ENCODE peak calls at places on chromosomes 13 and 19, in eight cellular contexts. One of them, this sample, is unnamed.
A peak's percentile ranks its signal among the peaks of the same experiment; 100 is the strongest.

GRCh38 chr13:111881700-111882099 is 185.2 kb upstream of the SOX1 start:
- DNase-seq in ureter: no peak
- DNase-seq in cardiac muscle cell: no peak
- DNase-seq in left ventricle myocardium inferior: no peak
- DNase-seq in EH: no peak
- DNase-seq in fibroblast of pulmonary artery: no peak
- DNase-seq in activated T-helper 2 cell treated with anti-CD3 and anti-CD28 coated beads, Interferon-gamma antibody, Interleukin-2, Interleukin-4, amounts not matched to agents 10 μg/mL and 5 μg/mL and 100 μg/mL, durations not matched to agents 14 hours and 24 hours and 36 hours: no peak
- DNase-seq in endothelial cell: no peak
- DNase-seq in this sample: no peak

GRCh38 chr19:55340144-55340783 is 588 bp downstream of the KMT5C start:
- DNase-seq in cardiac muscle cell: no peak
- DNase-seq in left ventricle myocardium inferior: no peak
- DNase-seq in ureter: no peak
- DNase-seq in endothelial cell: no peak
- DNase-seq in activated T-helper 2 cell treated with anti-CD3 and anti-CD28 coated beads, Interferon-gamma antibody, Interleukin-2, Interleukin-4, amounts not matched to agents 10 μg/mL and 5 μg/mL and 100 μg/mL, durations not matched to agents 14 hours and 24 hours and 36 hours: peak; percentile 26
- DNase-seq in EH: no peak
- DNase-seq in fibroblast of pulmonary artery: no peak
- DNase-seq in this sample: no peak

GRCh38 chr13:103188688-103189326 is 122.6 kb upstream of the SLC10A2 start:
- DNase-seq in left ventricle myocardium inferior: no peak
- DNase-seq in activated T-helper 2 cell treated with anti-CD3 and anti-CD28 coated beads, Interferon-gamma antibody, Interleukin-2, Interleukin-4, amounts not matched to agents 10 μg/mL and 5 μg/mL and 100 μg/mL, durations not matched to agents 14 hours and 24 hours and 36 hours: no peak
- DNase-seq in fibroblast of pulmonary artery: peak; percentile 60
- DNase-seq in cardiac muscle cell: peak; percentile 61
- DNase-seq in endothelial cell: no peak
- DNase-seq in EH: peak; percentile 7
- DNase-seq in ureter: no peak
- DNase-seq in this sample: no peak

GRCh38 chr19:10764340-10764894 is 46.5 kb downstream of the DNM2 start:
- DNase-seq in fibroblast of pulmonary artery: no peak
- DNase-seq in endothelial cell: no peak
- DNase-seq in cardiac muscle cell: no peak
- DNase-seq in EH: no peak
- DNase-seq in activated T-helper 2 cell treated with anti-CD3 and anti-CD28 coated beads, Interferon-gamma antibody, Interleukin-2, Interleukin-4, amounts not matched to agents 10 μg/mL and 5 μg/mL and 100 μg/mL, durations not matched to agents 14 hours and 24 hours and 36 hours: no peak
- DNase-seq in ureter: no peak
- DNase-seq in left ventricle myocardium inferior: no peak
- DNase-seq in this sample: no peak

GRCh38 chr19:57576661-57577060 is 2.0 kb downstream of the ZNF416 start:
- DNase-seq in endothelial cell: no peak
- DNase-seq in activated T-helper 2 cell treated with anti-CD3 and anti-CD28 coated beads, Interferon-gamma antibody, Interleukin-2, Interleukin-4, amounts not matched to agents 10 μg/mL and 5 μg/mL and 100 μg/mL, durations not matched to agents 14 hours and 24 hours and 36 hours: no peak
- DNase-seq in left ventricle myocardium inferior: no peak
- DNase-seq in EH: no peak
- DNase-seq in ureter: no peak
- DNase-seq in cardiac muscle cell: no peak
- DNase-seq in fibroblast of pulmonary artery: no peak
- DNase-seq in this sample: no peak

GRCh38 chr19:47363758-47364529 is 14.8 kb downstream of the DHX34 start:
- DNase-seq in ureter: no peak
- DNase-seq in EH: peak; percentile 57
- DNase-seq in fibroblast of pulmonary artery: peak; percentile 72
- DNase-seq in left ventricle myocardium inferior: no peak
- DNase-seq in activated T-helper 2 cell treated with anti-CD3 and anti-CD28 coated beads, Interferon-gamma antibody, Interleukin-2, Interleukin-4, amounts not matched to agents 10 μg/mL and 5 μg/mL and 100 μg/mL, durations not matched to agents 14 hours and 24 hours and 36 hours: no peak
- DNase-seq in endothelial cell: peak; percentile 18
- DNase-seq in cardiac muscle cell: peak; percentile 43
- DNase-seq in this sample: no peak

GRCh38 chr13:76622336-76623045 is 263.7 kb downstream of the KCTD12 start:
- DNase-seq in endothelial cell: no peak
- DNase-seq in cardiac muscle cell: peak; percentile 25
- DNase-seq in activated T-helper 2 cell treated with anti-CD3 and anti-CD28 coated beads, Interferon-gamma antibody, Interleukin-2, Interleukin-4, amounts not matched to agents 10 μg/mL and 5 μg/mL and 100 μg/mL, durations not matched to agents 14 hours and 24 hours and 36 hours: no peak
- DNase-seq in ureter: no peak
- DNase-seq in left ventricle myocardium inferior: peak; percentile 19
- DNase-seq in EH: no peak
- DNase-seq in fibroblast of pulmonary artery: peak; percentile 21
- DNase-seq in this sample: no peak

GRCh38 chr13:45316996-45317395 is 24.0 kb downstream of the TPT1 start:
- DNase-seq in endothelial cell: no peak
- DNase-seq in ureter: no peak
- DNase-seq in cardiac muscle cell: no peak
- DNase-seq in activated T-helper 2 cell treated with anti-CD3 and anti-CD28 coated beads, Interferon-gamma antibody, Interleukin-2, Interleukin-4, amounts not matched to agents 10 μg/mL and 5 μg/mL and 100 μg/mL, durations not matched to agents 14 hours and 24 hours and 36 hours: no peak
- DNase-seq in left ventricle myocardium inferior: no peak
- DNase-seq in fibroblast of pulmonary artery: no peak
- DNase-seq in EH: no peak
- DNase-seq in this sample: no peak

GRCh38 chr19:19098703-19099632 is 35.2 kb downstream of the SLC25A42 start:
- DNase-seq in fibroblast of pulmonary artery: no peak
- DNase-seq in EH: no peak
- DNase-seq in ureter: no peak
- DNase-seq in left ventricle myocardium inferior: no peak
- DNase-seq in cardiac muscle cell: no peak
- DNase-seq in activated T-helper 2 cell treated with anti-CD3 and anti-CD28 coated beads, Interferon-gamma antibody, Interleukin-2, Interleukin-4, amounts not matched to agents 10 μg/mL and 5 μg/mL and 100 μg/mL, durations not matched to agents 14 hours and 24 hours and 36 hours: no peak
- DNase-seq in endothelial cell: no peak
- DNase-seq in this sample: no peak

GRCh38 chr13:39656325-39656677 is 839 bp downstream of the COG6 start:
- DNase-seq in cardiac muscle cell: peak; percentile 6
- DNase-seq in EH: no peak
- DNase-seq in fibroblast of pulmonary artery: peak; percentile 11
- DNase-seq in endothelial cell: no peak
- DNase-seq in left ventricle myocardium inferior: no peak
- DNase-seq in activated T-helper 2 cell treated with anti-CD3 and anti-CD28 coated beads, Interferon-gamma antibody, Interleukin-2, Interleukin-4, amounts not matched to agents 10 μg/mL and 5 μg/mL and 100 μg/mL, durations not matched to agents 14 hours and 24 hours and 36 hours: no peak
- DNase-seq in ureter: no peak
- DNase-seq in this sample: no peak

GRCh38 chr13:81283561-81283960 is 942.6 kb upstream of the SPRY2 start:
- DNase-seq in cardiac muscle cell: no peak
- DNase-seq in endothelial cell: no peak
- DNase-seq in EH: no peak
- DNase-seq in ureter: no peak
- DNase-seq in fibroblast of pulmonary artery: no peak
- DNase-seq in activated T-helper 2 cell treated with anti-CD3 and anti-CD28 coated beads, Interferon-gamma antibody, Interleukin-2, Interleukin-4, amounts not matched to agents 10 μg/mL and 5 μg/mL and 100 μg/mL, durations not matched to agents 14 hours and 24 hours and 36 hours: no peak
- DNase-seq in left ventricle myocardium inferior: no peak
- DNase-seq in this sample: no peak

GRCh38 chr13:111183959-111184684 is 69.0 kb downstream of the ARHGEF7 start:
- DNase-seq in EH: peak; percentile 31
- DNase-seq in endothelial cell: no peak
- DNase-seq in cardiac muscle cell: peak; percentile 22
- DNase-seq in left ventricle myocardium inferior: peak; percentile 47
- DNase-seq in fibroblast of pulmonary artery: no peak
- DNase-seq in activated T-helper 2 cell treated with anti-CD3 and anti-CD28 coated beads, Interferon-gamma antibody, Interleukin-2, Interleukin-4, amounts not matched to agents 10 μg/mL and 5 μg/mL and 100 μg/mL, durations not matched to agents 14 hours and 24 hours and 36 hours: no peak
- DNase-seq in ureter: no peak
- DNase-seq in this sample: no peak

GRCh38 chr19:17325881-17326594 is 8.6 kb downstream of the ANO8 start:
- DNase-seq in left ventricle myocardium inferior: no peak
- DNase-seq in activated T-helper 2 cell treated with anti-CD3 and anti-CD28 coated beads, Interferon-gamma antibody, Interleukin-2, Interleukin-4, amounts not matched to agents 10 μg/mL and 5 μg/mL and 100 μg/mL, durations not matched to agents 14 hours and 24 hours and 36 hours: no peak
- DNase-seq in EH: no peak
- DNase-seq in ureter: peak; percentile 79
- DNase-seq in endothelial cell: no peak
- DNase-seq in fibroblast of pulmonary artery: no peak
- DNase-seq in cardiac muscle cell: no peak
- DNase-seq in this sample: no peak

GRCh38 chr13:110774051-110774450 is 60.6 kb downstream of the ING1 start:
- DNase-seq in ureter: no peak
- DNase-seq in EH: no peak
- DNase-seq in endothelial cell: no peak
- DNase-seq in activated T-helper 2 cell treated with anti-CD3 and anti-CD28 coated beads, Interferon-gamma antibody, Interleukin-2, Interleukin-4, amounts not matched to agents 10 μg/mL and 5 μg/mL and 100 μg/mL, durations not matched to agents 14 hours and 24 hours and 36 hours: no peak
- DNase-seq in fibroblast of pulmonary artery: no peak
- DNase-seq in left ventricle myocardium inferior: no peak
- DNase-seq in cardiac muscle cell: no peak
- DNase-seq in this sample: no peak

GRCh38 chr19:17255150-17255621 is 9.4 kb downstream of the USHBP1 start:
- DNase-seq in activated T-helper 2 cell treated with anti-CD3 and anti-CD28 coated beads, Interferon-gamma antibody, Interleukin-2, Interleukin-4, amounts not matched to agents 10 μg/mL and 5 μg/mL and 100 μg/mL, durations not matched to agents 14 hours and 24 hours and 36 hours: no peak
- DNase-seq in endothelial cell: no peak
- DNase-seq in EH: no peak
- DNase-seq in cardiac muscle cell: peak; percentile 60
- DNase-seq in left ventricle myocardium inferior: no peak
- DNase-seq in fibroblast of pulmonary artery: no peak
- DNase-seq in ureter: no peak
- DNase-seq in this sample: no peak

GRCh38 chr19:49070416-49070815 is 2.1 kb downstream of the KCNA7 start:
- DNase-seq in fibroblast of pulmonary artery: no peak
- DNase-seq in activated T-helper 2 cell treated with anti-CD3 and anti-CD28 coated beads, Interferon-gamma antibody, Interleukin-2, Interleukin-4, amounts not matched to agents 10 μg/mL and 5 μg/mL and 100 μg/mL, durations not matched to agents 14 hours and 24 hours and 36 hours: no peak
- DNase-seq in ureter: no peak
- DNase-seq in EH: no peak
- DNase-seq in left ventricle myocardium inferior: no peak
- DNase-seq in endothelial cell: no peak
- DNase-seq in cardiac muscle cell: no peak
- DNase-seq in this sample: no peak

This sample was measured in GM06990.